ENCODE peak calls at places on chromosomes 5 and 9, in ten cellular contexts. One of them, this sample, is unnamed.
A peak's percentile ranks its signal among the peaks of the same experiment; 100 is the strongest.

GRCh38 chr5:1883925-1884637 is 1.4 kb upstream of the IRX4 start:
- DNase-seq in SK-N-SH: no peak
- DNase-seq in spleen: peak; percentile 68
- DNase-seq in heart right ventricle: no peak
- DNase-seq in heart left ventricle: peak; percentile 44
- DNase-seq in AG04449: no peak
- DNase-seq in progenitor cell of endocrine pancreas: no peak
- DNase-seq in mucosa of descending colon: no peak
- DNase-seq in fibroblast of pulmonary artery: no peak
- DNase-seq in vagina: no peak
- DNase-seq in this sample: no peak

GRCh38 chr9:1044643-1045042 is 5.5 kb upstream of the DMRT2 start:
- DNase-seq in SK-N-SH: no peak
- DNase-seq in spleen: no peak
- DNase-seq in heart right ventricle: peak; percentile 40
- DNase-seq in heart left ventricle: no peak
- DNase-seq in AG04449: no peak
- DNase-seq in progenitor cell of endocrine pancreas: no peak
- DNase-seq in mucosa of descending colon: peak; percentile 41
- DNase-seq in fibroblast of pulmonary artery: no peak
- DNase-seq in vagina: no peak
- DNase-seq in this sample: no peak

GRCh38 chr5:115460476-115460875 is 84.1 kb downstream of the FEM1C start:
- DNase-seq in SK-N-SH: no peak
- DNase-seq in spleen: no peak
- DNase-seq in heart right ventricle: peak; percentile 78
- DNase-seq in heart left ventricle: peak; percentile 80
- DNase-seq in AG04449: no peak
- DNase-seq in progenitor cell of endocrine pancreas: no peak
- DNase-seq in mucosa of descending colon: no peak
- DNase-seq in fibroblast of pulmonary artery: peak; percentile 57
- DNase-seq in vagina: no peak
- DNase-seq in this sample: peak; percentile 78

GRCh38 chr9:114091711-114092110 is 7.4 kb downstream of the KIF12 start:
- DNase-seq in SK-N-SH: no peak
- DNase-seq in spleen: no peak
- DNase-seq in heart right ventricle: no peak
- DNase-seq in heart left ventricle: no peak
- DNase-seq in AG04449: no peak
- DNase-seq in progenitor cell of endocrine pancreas: no peak
- DNase-seq in mucosa of descending colon: no peak
- DNase-seq in fibroblast of pulmonary artery: no peak
- DNase-seq in vagina: no peak
- DNase-seq in this sample: no peak

GRCh38 chr9:98775831-98776441 is 20.4 kb downstream of the ANKS6 start:
- DNase-seq in SK-N-SH: peak; percentile 88
- DNase-seq in spleen: no peak
- DNase-seq in heart right ventricle: no peak
- DNase-seq in heart left ventricle: no peak
- DNase-seq in AG04449: peak; percentile 24
- DNase-seq in progenitor cell of endocrine pancreas: peak; percentile 33
- DNase-seq in mucosa of descending colon: no peak
- DNase-seq in fibroblast of pulmonary artery: peak; percentile 83
- DNase-seq in vagina: no peak
- DNase-seq in this sample: peak; percentile 81

GRCh38 chr9:136995370-136995769 is 998 bp downstream of the CLIC3 start:
- DNase-seq in SK-N-SH: no peak
- DNase-seq in spleen: no peak
- DNase-seq in heart right ventricle: no peak
- DNase-seq in heart left ventricle: no peak
- DNase-seq in AG04449: no peak
- DNase-seq in progenitor cell of endocrine pancreas: no peak
- DNase-seq in mucosa of descending colon: no peak
- DNase-seq in fibroblast of pulmonary artery: no peak
- DNase-seq in vagina: no peak
- DNase-seq in this sample: no peak

GRCh38 chr5:111739423-111739822 is 17.6 kb downstream of the NREP start:
- DNase-seq in SK-N-SH: no peak
- DNase-seq in spleen: no peak
- DNase-seq in heart right ventricle: no peak
- DNase-seq in heart left ventricle: no peak
- DNase-seq in AG04449: no peak
- DNase-seq in progenitor cell of endocrine pancreas: no peak
- DNase-seq in mucosa of descending colon: no peak
- DNase-seq in fibroblast of pulmonary artery: no peak
- DNase-seq in vagina: no peak
- DNase-seq in this sample: no peak

GRCh38 chr5:24208540-24209141 is 436.1 kb downstream of the CDH10 start:
- DNase-seq in SK-N-SH: no peak
- DNase-seq in spleen: no peak
- DNase-seq in heart right ventricle: no peak
- DNase-seq in heart left ventricle: no peak
- DNase-seq in AG04449: no peak
- DNase-seq in progenitor cell of endocrine pancreas: no peak
- DNase-seq in mucosa of descending colon: no peak
- DNase-seq in fibroblast of pulmonary artery: no peak
- DNase-seq in vagina: no peak
- DNase-seq in this sample: no peak

GRCh38 chr5:159504106-159504856 is 174.0 kb upstream of the IL12B start:
- DNase-seq in SK-N-SH: no peak
- DNase-seq in spleen: no peak
- DNase-seq in heart right ventricle: no peak
- DNase-seq in heart left ventricle: no peak
- DNase-seq in AG04449: no peak
- DNase-seq in progenitor cell of endocrine pancreas: no peak
- DNase-seq in mucosa of descending colon: no peak
- DNase-seq in fibroblast of pulmonary artery: peak; percentile 33
- DNase-seq in vagina: no peak
- DNase-seq in this sample: peak; percentile 57

GRCh38 chr5:72108200-72109050 is 1.1 kb downstream of the MAP1B start:
- DNase-seq in SK-N-SH: peak; percentile 82
- DNase-seq in spleen: peak; percentile 77
- DNase-seq in heart right ventricle: peak; percentile 86
- DNase-seq in heart left ventricle: peak; percentile 88
- DNase-seq in AG04449: no peak
- DNase-seq in progenitor cell of endocrine pancreas: peak; percentile 56
- DNase-seq in mucosa of descending colon: peak; percentile 37
- DNase-seq in fibroblast of pulmonary artery: peak; percentile 78
- DNase-seq in vagina: no peak
- DNase-seq in this sample: peak; percentile 79

GRCh38 chr9:91102269-91102668 is 259.4 kb downstream of the AUH start:
- DNase-seq in SK-N-SH: no peak
- DNase-seq in spleen: no peak
- DNase-seq in heart right ventricle: no peak
- DNase-seq in heart left ventricle: no peak
- DNase-seq in AG04449: no peak
- DNase-seq in progenitor cell of endocrine pancreas: no peak
- DNase-seq in mucosa of descending colon: no peak
- DNase-seq in fibroblast of pulmonary artery: no peak
- DNase-seq in vagina: no peak
- DNase-seq in this sample: no peak

GRCh38 chr5:91128604-91129003 is 254.5 kb downstream of the ARRDC3 start:
- DNase-seq in SK-N-SH: no peak
- DNase-seq in spleen: no peak
- DNase-seq in heart right ventricle: no peak
- DNase-seq in heart left ventricle: no peak
- DNase-seq in AG04449: no peak
- DNase-seq in progenitor cell of endocrine pancreas: no peak
- DNase-seq in mucosa of descending colon: no peak
- DNase-seq in fibroblast of pulmonary artery: no peak
- DNase-seq in vagina: no peak
- DNase-seq in this sample: no peak

GRCh38 chr5:146751781-146752401 is 126.7 kb downstream of the PPP2R2B start:
- DNase-seq in SK-N-SH: no peak
- DNase-seq in spleen: no peak
- DNase-seq in heart right ventricle: no peak
- DNase-seq in heart left ventricle: no peak
- DNase-seq in AG04449: no peak
- DNase-seq in progenitor cell of endocrine pancreas: no peak
- DNase-seq in mucosa of descending colon: peak; percentile 21
- DNase-seq in fibroblast of pulmonary artery: no peak
- DNase-seq in vagina: no peak
- DNase-seq in this sample: no peak

GRCh38 chr5:145130996-145131395 is 704.1 kb downstream of the PRELID2 start:
- DNase-seq in SK-N-SH: no peak
- DNase-seq in spleen: no peak
- DNase-seq in heart right ventricle: no peak
- DNase-seq in heart left ventricle: no peak
- DNase-seq in AG04449: no peak
- DNase-seq in progenitor cell of endocrine pancreas: no peak
- DNase-seq in mucosa of descending colon: no peak
- DNase-seq in fibroblast of pulmonary artery: peak; percentile 7
- DNase-seq in vagina: no peak
- DNase-seq in this sample: peak; percentile 8

GRCh38 chr5:115859378-115859777 is 17.6 kb downstream of the AP3S1 start:
- DNase-seq in SK-N-SH: no peak
- DNase-seq in spleen: no peak
- DNase-seq in heart right ventricle: no peak
- DNase-seq in heart left ventricle: no peak
- DNase-seq in AG04449: no peak
- DNase-seq in progenitor cell of endocrine pancreas: no peak
- DNase-seq in mucosa of descending colon: no peak
- DNase-seq in fibroblast of pulmonary artery: no peak
- DNase-seq in vagina: no peak
- DNase-seq in this sample: no peak

DNA sequence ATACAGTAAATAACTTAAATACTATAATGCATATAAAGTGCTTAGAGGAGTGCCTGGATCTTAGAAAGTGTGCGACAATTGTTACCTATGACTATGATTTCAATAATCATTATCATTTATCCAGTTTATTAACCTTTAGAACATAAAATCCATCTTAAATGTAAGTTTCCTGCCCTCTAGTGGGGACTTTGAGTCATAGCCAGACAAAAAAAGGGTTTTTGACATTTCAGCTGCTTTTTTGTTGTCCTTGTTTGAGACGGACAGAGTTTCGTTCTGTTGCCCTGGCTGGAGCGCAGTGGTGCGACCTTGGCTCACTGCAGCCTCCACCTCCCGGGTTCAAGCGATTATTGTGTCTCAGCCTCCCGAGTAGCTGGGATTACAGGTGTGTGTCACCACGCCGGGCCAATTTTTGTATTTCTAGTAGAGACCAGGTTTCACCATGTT is 9.7 kb upstream of the C9orf152 start:
- DNase-seq in SK-N-SH: peak; percentile 35
- DNase-seq in spleen: no peak
- DNase-seq in heart right ventricle: no peak
- DNase-seq in heart left ventricle: no peak
- DNase-seq in AG04449: no peak
- DNase-seq in progenitor cell of endocrine pancreas: no peak
- DNase-seq in mucosa of descending colon: no peak
- DNase-seq in fibroblast of pulmonary artery: peak; percentile 76
- DNase-seq in vagina: no peak
- DNase-seq in this sample: peak; percentile 70
- TF ChIP-seq CTCF in SK-N-SH: peak; percentile 80
- TF ChIP-seq CTCF in spleen: peak; percentile 76
- TF ChIP-seq CTCF in heart right ventricle: peak; percentile 75
- TF ChIP-seq CTCF in heart left ventricle: peak; percentile 79
- TF ChIP-seq CTCF in AG04449: peak; percentile 44
- TF ChIP-seq CTCF in progenitor cell of endocrine pancreas: peak; percentile 95
- TF ChIP-seq CTCF in mucosa of descending colon: peak; percentile 55
- TF ChIP-seq CTCF in fibroblast of pulmonary artery: peak; percentile 78
- TF ChIP-seq CTCF in vagina: peak; percentile 79
- TF ChIP-seq CTCF in this sample: peak; percentile 71

DNA sequence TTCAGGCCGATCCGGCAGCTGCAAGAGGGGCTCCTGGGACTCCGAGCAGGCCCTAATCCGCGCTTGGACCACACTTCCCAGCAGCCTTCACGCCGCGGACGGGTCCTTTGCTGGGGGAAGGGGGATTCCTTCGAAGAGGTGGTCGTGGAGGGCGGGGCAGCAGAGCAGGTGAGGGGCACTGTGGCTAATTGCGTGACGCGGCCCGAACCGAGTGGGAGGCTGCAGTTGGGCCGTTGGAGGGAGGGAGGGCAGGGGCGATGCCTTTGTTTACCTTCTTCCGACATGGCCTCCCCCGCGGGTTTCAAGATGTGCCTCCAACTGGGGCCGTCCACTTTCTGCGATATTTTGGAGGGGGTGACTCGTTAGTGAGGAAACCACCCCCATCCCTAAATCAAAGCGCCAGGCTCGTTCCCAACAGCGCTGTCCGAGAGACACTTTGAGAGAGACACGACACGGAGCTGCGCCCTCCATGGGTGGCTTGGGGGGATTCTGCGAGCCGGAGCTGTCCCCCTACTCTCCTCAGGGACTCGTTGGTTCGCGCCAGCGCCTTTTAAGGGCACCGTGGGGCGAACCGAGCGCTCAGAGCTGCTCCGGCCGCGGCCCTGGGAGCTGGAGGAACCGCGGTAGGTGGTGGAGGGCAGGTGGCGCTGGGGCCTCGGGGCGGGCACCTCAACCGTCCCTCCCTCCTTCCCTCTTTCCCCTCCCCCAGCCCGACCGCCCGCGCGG is at the start of gene FAM53C:
- DNase-seq in SK-N-SH: peak; percentile 93
- DNase-seq in spleen: peak; percentile 99
- DNase-seq in heart right ventricle: peak; percentile 90
- DNase-seq in heart left ventricle: peak; percentile 96
- DNase-seq in AG04449: peak; percentile 52
- DNase-seq in progenitor cell of endocrine pancreas: peak; percentile 93
- DNase-seq in mucosa of descending colon: peak; percentile 96
- DNase-seq in fibroblast of pulmonary artery: peak; percentile 95
- DNase-seq in vagina: no peak
- DNase-seq in this sample: peak; percentile 92
- TF ChIP-seq CTCF in SK-N-SH: no peak
- TF ChIP-seq CTCF in spleen: no peak
- TF ChIP-seq CTCF in heart right ventricle: no peak
- TF ChIP-seq CTCF in heart left ventricle: peak; percentile 18
- TF ChIP-seq CTCF in AG04449: no peak
- TF ChIP-seq CTCF in progenitor cell of endocrine pancreas: no peak
- TF ChIP-seq CTCF in mucosa of descending colon: no peak
- TF ChIP-seq CTCF in fibroblast of pulmonary artery: no peak
- TF ChIP-seq CTCF in vagina: peak; percentile 17
- TF ChIP-seq CTCF in this sample: no peak

GRCh38 chr9:126932871-126933321 is 18.3 kb downstream of the RALGPS1 start:
- DNase-seq in SK-N-SH: no peak
- DNase-seq in spleen: no peak
- DNase-seq in heart right ventricle: no peak
- DNase-seq in heart left ventricle: no peak
- DNase-seq in AG04449: no peak
- DNase-seq in progenitor cell of endocrine pancreas: no peak
- DNase-seq in mucosa of descending colon: no peak
- DNase-seq in fibroblast of pulmonary artery: no peak
- DNase-seq in vagina: no peak
- DNase-seq in this sample: no peak
- TF ChIP-seq CTCF in SK-N-SH: no peak
- TF ChIP-seq CTCF in spleen: no peak
- TF ChIP-seq CTCF in heart right ventricle: no peak
- TF ChIP-seq CTCF in heart left ventricle: no peak
- TF ChIP-seq CTCF in AG04449: no peak
- TF ChIP-seq CTCF in progenitor cell of endocrine pancreas: no peak
- TF ChIP-seq CTCF in mucosa of descending colon: no peak
- TF ChIP-seq CTCF in fibroblast of pulmonary artery: no peak
- TF ChIP-seq CTCF in vagina: no peak
- TF ChIP-seq CTCF in this sample: no peak

DNA sequence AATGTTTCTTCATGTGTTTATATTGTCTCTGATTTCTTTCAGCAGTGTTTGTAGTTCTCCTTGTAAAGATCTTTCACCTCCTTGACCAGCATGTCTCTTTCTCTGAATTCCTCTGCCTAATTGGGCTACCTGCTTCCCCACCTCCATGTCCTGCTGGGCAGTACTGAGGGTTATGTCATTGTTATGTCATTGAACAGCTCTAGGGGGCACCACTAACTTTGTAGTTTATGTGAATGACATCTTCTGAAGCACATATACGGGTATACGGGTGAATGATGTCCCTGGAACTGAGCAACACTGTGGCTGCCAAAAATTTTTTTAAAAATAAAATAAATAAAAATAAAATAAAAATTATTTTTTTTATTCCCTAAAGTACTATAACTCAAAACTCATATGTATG is 16.9 kb upstream of the SNCAIP start:
- DNase-seq in SK-N-SH: peak; percentile 13
- DNase-seq in spleen: no peak
- DNase-seq in heart right ventricle: no peak
- DNase-seq in heart left ventricle: no peak
- DNase-seq in AG04449: no peak
- DNase-seq in progenitor cell of endocrine pancreas: no peak
- DNase-seq in mucosa of descending colon: no peak
- DNase-seq in fibroblast of pulmonary artery: no peak
- DNase-seq in vagina: no peak
- DNase-seq in this sample: no peak
- TF ChIP-seq CTCF in SK-N-SH: peak; percentile 26
- TF ChIP-seq CTCF in spleen: no peak
- TF ChIP-seq CTCF in heart right ventricle: peak; percentile 28
- TF ChIP-seq CTCF in heart left ventricle: peak; percentile 16
- TF ChIP-seq CTCF in AG04449: no peak
- TF ChIP-seq CTCF in progenitor cell of endocrine pancreas: peak; percentile 49
- TF ChIP-seq CTCF in mucosa of descending colon: no peak
- TF ChIP-seq CTCF in fibroblast of pulmonary artery: peak; percentile 31
- TF ChIP-seq CTCF in vagina: no peak
- TF ChIP-seq CTCF in this sample: peak; percentile 16

This sample was measured in fibroblast of lung.